ENCODE peak calls at places on chromosomes 12 and 14, in five cellular contexts. One of them, this sample, is unnamed.

GRCh38 chr12:45591635-45592034 is 137.9 kb upstream of the ARID2 start:
- DNase-seq in GM12878: no peak
- DNase-seq in HepG2: no peak
- DNase-seq in K562: no peak
- DNase-seq in HCT116: no peak
- DNase-seq in this sample: no peak

GRCh38 chr12:99453831-99454538 is 193.6 kb upstream of the GARIN6 start:
- DNase-seq in GM12878: no peak
- DNase-seq in HepG2: no peak
- DNase-seq in K562: no peak
- DNase-seq in HCT116: no peak
- DNase-seq in this sample: no peak

GRCh38 chr12:44019118-44019517 is 183.2 kb downstream of the TMEM117 start:
- DNase-seq in GM12878: no peak
- DNase-seq in HepG2: no peak
- DNase-seq in K562: no peak
- DNase-seq in HCT116: no peak
- DNase-seq in this sample: no peak

GRCh38 chr14:21044106-21044618 is 2.0 kb downstream of the RNASE7 start:
- DNase-seq in GM12878: no peak
- DNase-seq in HepG2: peak; percentile 78
- DNase-seq in K562: peak; percentile 47
- DNase-seq in HCT116: no peak
- DNase-seq in this sample: no peak

GRCh38 chr12:8120072-8120713 is 3.2 kb upstream of the CLEC4A start:
- DNase-seq in GM12878: no peak
- DNase-seq in HepG2: no peak
- DNase-seq in K562: no peak
- DNase-seq in HCT116: no peak
- DNase-seq in this sample: no peak

GRCh38 chr12:47458273-47458672 is 247.6 kb downstream of the RPAP3 start:
- DNase-seq in GM12878: no peak
- DNase-seq in HepG2: peak; percentile 73
- DNase-seq in K562: no peak
- DNase-seq in HCT116: peak; percentile 3
- DNase-seq in this sample: no peak

GRCh38 chr12:49108958-49109404 is 1.7 kb downstream of the LMBR1L start:
- DNase-seq in GM12878: no peak
- DNase-seq in HepG2: peak; percentile 23
- DNase-seq in K562: peak; percentile 63
- DNase-seq in HCT116: no peak
- DNase-seq in this sample: no peak

GRCh38 chr12:65892905-65893304 is 68.6 kb downstream of the HMGA2 start:
- DNase-seq in GM12878: no peak
- DNase-seq in HepG2: no peak
- DNase-seq in K562: no peak
- DNase-seq in HCT116: no peak
- DNase-seq in this sample: no peak

GRCh38 chr12:71871116-71871515 is 31.6 kb downstream of the TBC1D15 start:
- DNase-seq in GM12878: no peak
- DNase-seq in HepG2: no peak
- DNase-seq in K562: no peak
- DNase-seq in HCT116: no peak
- DNase-seq in this sample: no peak

GRCh38 chr12:127389923-127390322 is 877.0 kb upstream of the TMEM132C start:
- DNase-seq in GM12878: no peak
- DNase-seq in HepG2: peak; percentile 3
- DNase-seq in K562: no peak
- DNase-seq in HCT116: no peak
- DNase-seq in this sample: peak; percentile 70

GRCh38 chr14:74084277-74085046 is at the start of the genes ALDH6A1 and LIN52:
- DNase-seq in GM12878: peak; percentile 99
- DNase-seq in HepG2: peak; percentile 100
- DNase-seq in K562: peak; percentile 99
- DNase-seq in HCT116: peak; percentile 100
- DNase-seq in this sample: peak; percentile 100

GRCh38 chr12:13843841-13844240 is 137.6 kb downstream of the GRIN2B start:
- DNase-seq in GM12878: no peak
- DNase-seq in HepG2: no peak
- DNase-seq in K562: no peak
- DNase-seq in HCT116: no peak
- DNase-seq in this sample: no peak

GRCh38 chr14:74248036-74248435 is 8.8 kb downstream of the VSX2 start:
- DNase-seq in GM12878: no peak
- DNase-seq in HepG2: no peak
- DNase-seq in K562: no peak
- DNase-seq in HCT116: no peak
- DNase-seq in this sample: no peak

GRCh38 chr12:53825246-53826081 is 73.7 kb upstream of the CISTR start:
- DNase-seq in GM12878: no peak
- DNase-seq in HepG2: peak; percentile 99
- DNase-seq in K562: no peak
- DNase-seq in HCT116: peak; percentile 83
- DNase-seq in this sample: peak; percentile 52

DNA sequence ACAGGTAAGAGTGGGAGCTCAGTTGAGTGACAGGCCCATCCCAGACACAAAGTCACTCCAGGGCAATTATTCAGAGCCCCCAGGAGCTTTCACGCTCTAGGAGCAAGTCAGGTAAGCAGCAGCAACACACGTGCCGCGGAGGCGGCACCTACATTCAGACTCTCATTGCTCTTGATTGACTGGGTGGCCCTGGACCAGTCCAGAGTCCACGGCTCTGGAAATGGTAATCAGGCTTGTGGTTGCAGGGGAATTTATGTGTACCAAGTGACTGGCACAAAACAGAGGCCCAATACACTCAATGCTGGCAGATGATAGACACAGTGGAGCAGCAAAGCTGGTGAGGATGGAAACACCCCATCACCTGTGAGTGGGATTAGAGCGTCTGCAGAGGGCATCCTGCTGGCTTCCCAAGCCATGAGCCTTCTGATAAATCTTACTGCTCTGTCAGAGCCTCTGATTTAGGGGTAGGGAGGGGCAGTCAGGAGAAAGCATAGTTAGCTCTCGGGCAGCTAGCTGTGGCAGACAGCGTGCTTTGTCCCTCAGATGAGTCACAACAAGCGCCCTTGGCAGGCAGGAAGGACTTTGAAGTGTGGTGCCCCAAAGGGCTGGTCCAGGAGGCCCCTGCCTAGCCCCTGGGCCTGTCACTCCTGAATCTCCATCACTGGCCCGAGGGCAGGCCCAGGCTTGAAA is 344.7 kb downstream of the CACNA1C start:
- DNase-seq in GM12878: no peak
- DNase-seq in HepG2: peak; percentile 11
- DNase-seq in K562: no peak
- DNase-seq in HCT116: peak; percentile 26
- DNase-seq in this sample: no peak
- TF ChIP-seq JUND in GM12878: no peak
- TF ChIP-seq JUND in HepG2: no peak
- TF ChIP-seq JUND in K562: no peak
- TF ChIP-seq JUND in HCT116: peak; percentile 27
- TF ChIP-seq JUND in this sample: no peak

GRCh38 chr12:52201520-52201839 is 9.7 kb upstream of the KRT80 start:
- DNase-seq in GM12878: no peak
- DNase-seq in HepG2: no peak
- DNase-seq in K562: no peak
- DNase-seq in HCT116: no peak
- DNase-seq in this sample: no peak
- TF ChIP-seq JUND in GM12878: no peak
- TF ChIP-seq JUND in HepG2: no peak
- TF ChIP-seq JUND in K562: no peak
- TF ChIP-seq JUND in HCT116: no peak
- TF ChIP-seq JUND in this sample: no peak

GRCh38 chr14:64692597-64693350 is 11.4 kb upstream of the PLEKHG3 start:
- DNase-seq in GM12878: no peak
- DNase-seq in HepG2: no peak
- DNase-seq in K562: no peak
- DNase-seq in HCT116: no peak
- DNase-seq in this sample: no peak
- TF ChIP-seq JUND in GM12878: no peak
- TF ChIP-seq JUND in HepG2: no peak
- TF ChIP-seq JUND in K562: no peak
- TF ChIP-seq JUND in HCT116: no peak
- TF ChIP-seq JUND in this sample: no peak

GRCh38 chr14:104708606-104709268 is 15.3 kb upstream of the ADSS1 start:
- DNase-seq in GM12878: no peak
- DNase-seq in HepG2: peak; percentile 35
- DNase-seq in K562: peak; percentile 85
- DNase-seq in HCT116: no peak
- DNase-seq in this sample: peak; percentile 74

GRCh38 chr14:104709387-104710019 is 14.5 kb upstream of the ADSS1 start:
- DNase-seq in GM12878: no peak
- DNase-seq in HepG2: no peak
- DNase-seq in K562: no peak
- DNase-seq in HCT116: no peak
- DNase-seq in this sample: no peak

GRCh38 chr14:104705340-104706047 is 16.1 kb downstream of the INF2 start:
- DNase-seq in GM12878: no peak
- DNase-seq in HepG2: no peak
- DNase-seq in K562: no peak
- DNase-seq in HCT116: no peak
- DNase-seq in this sample: peak; percentile 53

GRCh38 chr14:104707629-104708595 is 16.1 kb upstream of the ADSS1 start:
- DNase-seq in GM12878: no peak
- DNase-seq in HepG2: no peak
- DNase-seq in K562: no peak
- DNase-seq in HCT116: no peak
- DNase-seq in this sample: no peak

DNA sequence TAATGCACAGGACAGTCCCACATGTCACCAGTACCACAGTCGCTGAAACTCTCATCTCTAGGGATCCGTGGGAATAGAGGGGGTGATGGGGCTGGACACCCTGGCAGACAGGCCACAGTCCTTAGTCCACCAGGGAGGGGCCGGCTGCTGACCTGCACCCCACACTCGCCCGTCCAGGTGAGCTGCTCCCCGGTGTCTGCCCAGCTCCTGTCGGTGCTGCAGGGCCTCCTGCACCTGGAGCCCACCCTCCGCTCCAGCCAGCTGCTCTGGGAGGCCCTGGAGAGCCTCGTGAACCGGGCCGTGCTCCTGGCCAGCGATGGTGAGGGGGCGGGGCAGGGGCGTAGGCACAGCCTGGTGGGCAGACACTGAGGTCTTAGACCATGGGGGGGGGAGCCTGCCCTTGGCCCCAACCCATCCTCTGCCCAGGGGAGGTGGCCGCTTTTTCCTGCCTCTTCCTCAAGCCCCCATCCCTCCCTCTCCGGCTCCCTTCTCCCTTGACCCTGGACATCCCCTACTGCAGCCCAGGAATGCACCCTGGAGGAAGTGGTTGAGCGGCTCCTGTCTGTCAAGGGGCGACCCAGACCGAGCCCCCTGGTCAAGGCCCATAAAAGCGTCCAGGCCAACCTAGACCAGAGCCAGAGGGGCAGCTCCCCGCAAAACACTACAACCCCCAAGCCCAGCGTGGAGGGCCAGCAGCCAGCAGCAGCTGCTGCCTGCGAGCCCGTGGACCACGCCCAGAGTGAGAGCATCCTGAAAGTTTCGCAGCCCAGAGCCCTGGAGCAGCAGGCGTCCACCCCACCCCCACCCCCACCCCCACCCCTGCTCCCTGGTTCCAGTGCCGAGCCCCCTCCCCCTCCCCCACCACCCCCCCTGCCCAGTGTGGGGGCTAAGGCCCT is 17.0 kb upstream of the ADSS1 start:
- DNase-seq in GM12878: no peak
- DNase-seq in HepG2: no peak
- DNase-seq in K562: peak; percentile 23
- DNase-seq in HCT116: no peak
- DNase-seq in this sample: no peak
- TF ChIP-seq JUND in GM12878: no peak
- TF ChIP-seq JUND in HepG2: no peak
- TF ChIP-seq JUND in K562: no peak
- TF ChIP-seq JUND in HCT116: no peak
- TF ChIP-seq JUND in this sample: no peak

GRCh38 chr14:52860910-52861309 is 69.5 kb upstream of the GNPNAT1 start:
- DNase-seq in GM12878: no peak
- DNase-seq in HepG2: no peak
- DNase-seq in K562: no peak
- DNase-seq in HCT116: no peak
- DNase-seq in this sample: no peak
- TF ChIP-seq JUND in GM12878: no peak
- TF ChIP-seq JUND in HepG2: no peak
- TF ChIP-seq JUND in K562: no peak
- TF ChIP-seq JUND in HCT116: no peak
- TF ChIP-seq JUND in this sample: no peak

GRCh38 chr14:101757839-101758211 is 3.7 kb upstream of the PPP2R5C start:
- DNase-seq in GM12878: no peak
- DNase-seq in HepG2: no peak
- DNase-seq in K562: no peak
- DNase-seq in HCT116: no peak
- DNase-seq in this sample: no peak
- TF ChIP-seq JUND in GM12878: no peak
- TF ChIP-seq JUND in HepG2: no peak
- TF ChIP-seq JUND in K562: no peak
- TF ChIP-seq JUND in HCT116: no peak
- TF ChIP-seq JUND in this sample: no peak

GRCh38 chr12:10069099-10069498 is 29.7 kb downstream of the CLEC1A start:
- DNase-seq in GM12878: no peak
- DNase-seq in HepG2: no peak
- DNase-seq in K562: no peak
- DNase-seq in HCT116: no peak
- DNase-seq in this sample: no peak

GRCh38 chr12:10067942-10068341 is 30.8 kb downstream of the CLEC1A start:
- DNase-seq in GM12878: no peak
- DNase-seq in HepG2: no peak
- DNase-seq in K562: no peak
- DNase-seq in HCT116: no peak
- DNase-seq in this sample: no peak

GRCh38 chr12:10065241-10065640 is 33.5 kb downstream of the CLEC1A start:
- DNase-seq in GM12878: no peak
- DNase-seq in HepG2: no peak
- DNase-seq in K562: no peak
- DNase-seq in HCT116: no peak
- DNase-seq in this sample: peak; percentile 6

GRCh38 chr12:10068634-10069033 is 30.2 kb downstream of the CLEC1A start:
- DNase-seq in GM12878: no peak
- DNase-seq in HepG2: no peak
- DNase-seq in K562: no peak
- DNase-seq in HCT116: no peak
- DNase-seq in this sample: no peak

GRCh38 chr12:10067259-10067658 is 31.5 kb downstream of the CLEC1A start:
- DNase-seq in GM12878: no peak
- DNase-seq in HepG2: no peak
- DNase-seq in K562: no peak
- DNase-seq in HCT116: no peak
- DNase-seq in this sample: no peak
- TF ChIP-seq JUND in GM12878: no peak
- TF ChIP-seq JUND in HepG2: no peak
- TF ChIP-seq JUND in K562: no peak
- TF ChIP-seq JUND in HCT116: no peak
- TF ChIP-seq JUND in this sample: no peak

GRCh38 chr12:104695453-104696148 is 238.9 kb downstream of the CHST11 start:
- DNase-seq in GM12878: peak; percentile 73
- DNase-seq in HepG2: no peak
- DNase-seq in K562: no peak
- DNase-seq in HCT116: no peak
- DNase-seq in this sample: no peak
- TF ChIP-seq JUND in GM12878: no peak
- TF ChIP-seq JUND in HepG2: no peak
- TF ChIP-seq JUND in K562: no peak
- TF ChIP-seq JUND in HCT116: no peak
- TF ChIP-seq JUND in this sample: no peak

GRCh38 chr12:50257226-50258166 is 25.8 kb downstream of the LIMA1 start:
- DNase-seq in GM12878: no peak
- DNase-seq in HepG2: no peak
- DNase-seq in K562: no peak
- DNase-seq in HCT116: no peak
- DNase-seq in this sample: peak; percentile 61
- TF ChIP-seq JUND in GM12878: no peak
- TF ChIP-seq JUND in HepG2: no peak
- TF ChIP-seq JUND in K562: no peak
- TF ChIP-seq JUND in HCT116: no peak
- TF ChIP-seq JUND in this sample: no peak

This sample was measured in T47D.